ENCODE peak calls at places on chromosomes 1 and 21, in seven cellular contexts. L is activated naive CD8-positive, alpha-beta T cell treated with anti-CD3 and anti-CD28 coated beads for 36 hours; P is T follicular helper cell; Y is cardiac muscle cell; S is AG10803; J is mucosa of gallbladder; H is CD4-positive, CD25-positive, alpha-beta regulatory T cell. A is an unnamed sample.

GRCh38 chr1:20751462-20751990 is 19.0 kb upstream of the SH2D5 start:
- DNase-seq in S (no peak), L (no peak), J (no peak), P (no peak), Y (no peak), H (no peak), A (no peak)

GRCh38 chr1:27299385-27300252 is 22.3 kb upstream of the TMEM222 start:
- DNase-seq in J (peak), P (no peak), Y (peak), S (peak), L (no peak), H (no peak), A (peak)

GRCh38 chr1:28594661-28595411 is 2.8 kb downstream of the RAB42 start:
- DNase-seq in J (no peak), S (peak), Y (no peak), P (no peak), H (no peak), L (no peak), A (no peak)

GRCh38 chr1:16436946-16437474 is at the start of gene SPATA21:
- DNase-seq in P (no peak), L (peak), H (no peak), J (no peak), S (no peak), Y (no peak), A (no peak)

GRCh38 chr1:180698580-180698979 is 66.8 kb downstream of the XPR1 start:
- DNase-seq in L (no peak), J (no peak), Y (no peak), H (no peak), P (no peak), S (no peak), A (no peak)

GRCh38 chr1:24201941-24202440 is 14.9 kb upstream of the IFNLR1 start:
- DNase-seq in Y (peak), P (peak), H (peak), S (peak), L (peak), J (peak), A (peak)

GRCh38 chr1:234899041-234899787 is 229.4 kb downstream of the TOMM20 start:
- DNase-seq in L (no peak), S (peak), P (no peak), H (no peak), Y (peak), J (no peak), A (no peak)

GRCh38 chr1:12715896-12716437 is at the start of gene AADACL3:
- DNase-seq in H (no peak), L (no peak), S (no peak), J (no peak), P (no peak), Y (no peak), A (no peak)

GRCh38 chr1:150259758-150260669 is 2.4 kb downstream of the CA14 start:
- DNase-seq in L (no peak), Y (peak), H (no peak), S (no peak), P (no peak), J (peak), A (peak)

GRCh38 chr1:33697816-33698215 is 166.1 kb upstream of the HMGB4 start:
- DNase-seq in J (no peak), H (no peak), P (no peak), Y (no peak), L (no peak), S (no peak), A (no peak)

GRCh38 chr1:39692152-39693064 is 1.2 kb upstream of the HPCAL4 start:
- DNase-seq in Y (no peak), S (no peak), L (peak), P (no peak), H (peak), J (no peak), A (no peak)

GRCh38 chr1:16491056-16491675 is 22.9 kb downstream of the RNU1-1 start:
- DNase-seq in H (no peak), P (no peak), S (no peak), Y (no peak), J (no peak), L (no peak), A (no peak)

GRCh38 chr1:117569956-117570355 is 35.9 kb upstream of the TENT5C start:
- DNase-seq in J (no peak), Y (no peak), S (no peak), H (no peak), L (no peak), P (no peak), A (no peak)

GRCh38 chr1:28280501-28280900 is 21.2 kb downstream of the SESN2 start:
- DNase-seq in H (no peak), P (no peak), Y (no peak), L (no peak), J (no peak), S (no peak), A (no peak)

GRCh38 chr1:159974350-159974965 is 20.4 kb upstream of the SLAMF9 start:
- DNase-seq in J (no peak), P (no peak), S (no peak), L (no peak), Y (no peak), H (no peak), A (no peak)

GRCh38 chr1:202708456-202709275 is 1.6 kb downstream of the SYT2 start:
- DNase-seq in H (no peak), Y (no peak), S (no peak), P (no peak), L (no peak), J (no peak), A (no peak)

GRCh38 chr21:35579520-35580293 is 480.6 kb downstream of the SETD4 start:
- DNase-seq in S (no peak), L (no peak), P (no peak), J (no peak), H (no peak), Y (peak), A (no peak)